ENCODE peak calls at places on chromosomes 6 and 20, in five cellular contexts. O is fibroblast of lung, Q is stomach, M is IMR-90, U is fibroblast of mammary gland. F is an unnamed sample.

GRCh38 chr6:141562181-141562800 is 570.4 kb upstream of the GJE1 start:
- DNase-seq in O (peak), Q (no peak), U (no peak), M (no peak), F (peak)

GRCh38 chr20:31661625-31662371 is 24.1 kb downstream of the COX4I2 start:
- DNase-seq in O (peak), U (peak), Q (peak), M (peak), F (peak)

GRCh38 chr6:148296746-148297145 is 45.9 kb upstream of the SASH1 start:
- DNase-seq in M (no peak), Q (no peak), O (peak), U (no peak), F (no peak)

GRCh38 chr6:3073382-3073781 is 5.1 kb downstream of the RIPK1 start:
- DNase-seq in M (no peak), O (no peak), Q (no peak), U (no peak), F (no peak)

GRCh38 chr20:4896971-4897497 is 104.3 kb downstream of the SLC23A2 start:
- DNase-seq in U (peak), M (no peak), Q (no peak), O (no peak), F (peak)

GRCh38 chr20:2164966-2165365 is 63.3 kb downstream of the STK35 start:
- DNase-seq in M (no peak), U (no peak), O (no peak), Q (peak), F (no peak)

GRCh38 chr6:22785036-22785435 is 215.7 kb downstream of the HDGFL1 start:
- DNase-seq in O (peak), Q (no peak), M (peak), U (no peak), F (peak)

GRCh38 chr20:47231382-47232042 is 125.0 kb downstream of the ZMYND8 start:
- DNase-seq in Q (no peak), O (peak), U (no peak), M (peak), F (no peak)

GRCh38 chr20:47256665-47257236 is 99.7 kb downstream of the ZMYND8 start:
- DNase-seq in Q (no peak), U (peak), M (peak), O (peak), F (no peak)

GRCh38 chr6:20061952-20062351 is 150.3 kb downstream of the MBOAT1 start:
- DNase-seq in O (no peak), Q (no peak), M (no peak), U (no peak), F (peak)

GRCh38 chr6:107491791-107492674 is 2.1 kb downstream of the SOBP start:
- DNase-seq in M (peak), U (peak), Q (no peak), O (peak), F (no peak)

GRCh38 chr6:16397623-16398022 is 159.2 kb downstream of the GMPR start:
- DNase-seq in U (no peak), O (no peak), M (peak), Q (no peak), F (no peak)

GRCh38 chr20:38751360-38751976 is 3.2 kb downstream of the ACTR5 start:
- DNase-seq in O (peak), U (peak), Q (no peak), M (peak), F (peak)

GRCh38 chr6:69398729-69399128 is 398.1 kb downstream of the LMBRD1 start:
- DNase-seq in U (no peak), M (no peak), Q (no peak), O (peak), F (no peak)

GRCh38 chr6:46925563-46926253 is 4.0 kb upstream of the ADGRF5 start:
- DNase-seq in O (peak), U (peak), M (peak), Q (peak), F (no peak)

GRCh38 chr6:2909718-2910117 is 6.6 kb upstream of the SERPINB9 start:
- DNase-seq in M (peak), Q (no peak), U (peak), O (peak), F (no peak)

GRCh38 chr6:110566346-110567125 is 90.1 kb upstream of the SLC22A16 start:
- DNase-seq in O (no peak), M (peak), U (no peak), Q (no peak), F (no peak)

GRCh38 chr6:46505693-46506512 is 14.7 kb upstream of the RCAN2 start:
- DNase-seq in U (no peak), M (no peak), O (no peak), Q (no peak), F (no peak)

GRCh38 chr6:86031713-86032112 is 389.0 kb upstream of the SYNCRIP start:
- DNase-seq in U (no peak), Q (no peak), O (no peak), M (no peak), F (no peak)

GRCh38 chr6:150072201-150072600 is 3.3 kb upstream of the ULBP3 start:
- DNase-seq in M (peak), O (peak), U (peak), Q (peak), F (peak)

GRCh38 chr6:135938588-135939215 is 87.2 kb downstream of the PDE7B start:
- DNase-seq in Q (no peak), U (peak), M (peak), O (peak), F (peak)
- TF ChIP-seq CTCF in Q (no peak), U (peak), M (peak), O (peak), F (peak)

GRCh38 chr20:62949887-62950286 is 2.6 kb upstream of the SLC17A9 start:
- DNase-seq in Q (no peak), O (no peak), M (no peak), U (no peak), F (no peak)
- TF ChIP-seq CTCF in Q (no peak), O (no peak), M (no peak), U (no peak), F (no peak)

DNA sequence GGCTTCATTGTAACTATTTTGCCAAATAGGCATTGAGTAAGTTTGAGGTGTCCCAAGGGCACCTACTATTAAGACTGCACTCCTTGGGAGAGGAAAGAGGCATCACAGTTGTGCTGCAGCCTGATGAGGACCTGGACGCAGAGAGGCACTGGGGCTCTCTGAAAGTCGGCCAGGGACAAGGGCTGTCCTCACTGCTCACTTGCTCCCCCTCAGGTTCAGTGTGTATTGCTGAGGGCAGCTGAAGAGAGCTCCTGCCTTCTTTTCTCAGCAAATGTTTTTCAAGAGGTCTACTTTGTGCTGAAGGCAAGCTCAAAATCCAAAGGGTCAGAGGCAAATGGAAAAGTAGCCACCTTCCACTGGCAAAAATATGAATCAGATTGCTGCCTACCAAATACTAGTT is 331.8 kb downstream of the RIMS1 start:
- DNase-seq in M (peak), Q (peak), O (peak), U (peak), F (peak)
- TF ChIP-seq CTCF in M (peak), Q (peak), O (peak), U (peak), F (peak)

DNA sequence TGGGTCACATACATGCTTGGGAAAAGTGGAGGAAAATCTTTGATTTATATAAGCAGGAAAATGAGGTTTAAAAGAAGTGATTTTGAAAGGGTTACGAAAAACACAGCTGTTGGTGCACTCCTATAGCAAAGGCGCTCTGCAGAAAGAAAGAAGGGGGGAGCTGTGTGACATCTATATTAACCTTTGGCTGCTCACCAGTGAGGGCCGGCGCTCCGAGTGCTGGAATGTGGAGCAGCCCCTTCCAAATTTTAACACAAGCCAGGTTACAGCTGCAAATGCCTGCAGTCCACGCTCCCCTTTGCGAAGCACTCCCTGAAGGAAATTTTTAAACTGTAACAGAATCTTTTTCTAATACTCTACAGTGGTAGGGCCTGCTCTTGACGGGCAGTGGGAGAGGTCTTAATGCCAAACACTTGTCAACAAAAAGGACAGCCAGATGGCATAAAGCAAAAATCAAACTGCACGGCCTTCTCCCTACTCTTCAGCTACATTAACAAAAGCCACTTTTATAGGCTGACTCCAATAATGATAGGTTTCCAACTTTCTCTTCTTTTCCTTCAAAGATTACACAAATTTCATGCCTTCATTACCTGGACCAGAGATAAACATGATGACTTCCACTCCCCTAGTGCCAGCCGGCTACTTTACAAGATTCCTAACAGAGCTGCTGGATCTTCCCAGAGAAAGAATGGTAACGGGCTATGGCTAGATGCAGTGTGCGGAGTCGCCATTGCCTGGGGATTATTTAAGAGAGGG is 4.8 kb downstream of the BMP7 start:
- DNase-seq in M (no peak), Q (no peak), U (no peak), O (no peak), F (no peak)
- TF ChIP-seq CTCF in M (no peak), Q (no peak), U (no peak), O (no peak), F (no peak)

DNA sequence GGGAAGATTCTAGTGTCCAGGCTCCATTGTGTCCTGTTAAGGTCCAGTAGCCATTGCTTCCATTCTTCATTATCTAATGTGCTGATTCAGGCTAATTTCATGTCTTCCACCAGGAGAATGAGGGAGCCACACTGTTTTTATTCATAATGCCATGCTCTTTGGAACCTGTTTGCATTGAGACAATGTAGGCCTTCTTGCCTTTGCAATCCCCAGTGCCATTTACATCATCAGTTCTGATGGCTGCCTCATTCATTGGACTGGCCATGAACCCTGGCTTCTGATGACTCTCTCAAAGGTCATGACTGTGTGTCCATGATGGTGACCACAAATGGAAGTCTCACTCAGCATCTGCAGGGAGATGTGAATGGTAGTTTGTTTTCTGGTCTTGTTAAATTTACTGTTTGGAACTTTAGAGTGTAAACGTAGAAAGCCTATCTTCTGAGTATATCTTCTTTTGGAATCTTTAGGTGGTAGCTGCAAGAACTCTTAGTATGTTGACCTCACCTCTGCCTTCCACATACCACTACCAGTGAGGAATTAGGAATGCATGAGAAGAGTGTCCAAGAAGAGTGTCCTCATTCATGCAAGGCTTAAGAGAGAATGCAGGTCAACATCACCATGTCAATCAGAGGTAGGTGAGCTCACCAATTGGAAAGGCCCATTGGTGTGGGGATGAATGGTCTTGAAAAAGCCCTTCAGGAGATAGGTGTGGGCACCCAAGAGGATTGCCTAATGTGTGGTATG is 42.9 kb upstream of the ZFP64 start:
- DNase-seq in O (no peak), U (peak), M (no peak), Q (no peak), F (no peak)
- TF ChIP-seq CTCF in O (no peak), U (no peak), M (no peak), Q (no peak), F (no peak)

GRCh38 chr6:169490830-169491229 is 211.0 kb downstream of the WDR27 start:
- DNase-seq in M (peak), U (peak), O (no peak), Q (no peak), F (no peak)

GRCh38 chr6:169491482-169491881 is 210.3 kb downstream of the WDR27 start:
- DNase-seq in O (no peak), U (no peak), Q (no peak), M (no peak), F (no peak)

GRCh38 chr6:169489642-169490408 is 212.0 kb downstream of the WDR27 start:
- DNase-seq in U (peak), M (no peak), Q (no peak), O (peak), F (no peak)

GRCh38 chr6:169490409-169490708 is 211.5 kb downstream of the WDR27 start:
- DNase-seq in M (no peak), U (no peak), O (no peak), Q (no peak), F (no peak)

GRCh38 chr6:169487579-169488205 is 214.1 kb downstream of the WDR27 start:
- DNase-seq in M (peak), Q (no peak), O (peak), U (peak), F (no peak)
- TF ChIP-seq CTCF in M (peak), Q (no peak), O (peak), U (peak), F (no peak)

F was measured in GM12865.